ENCODE peak calls at places on chromosome 10, in four cellular contexts. D is NCI-H2029, Z is cardiac muscle cell, S is kidney tubule cell. K is an unnamed sample.

GRCh38 chr10:79602953-79603352 is 7.8 kb upstream of the SFTPA1 start:
- DNase-seq in D (no peak), Z (no peak), S (no peak), K (no peak)

GRCh38 chr10:32963102-32963501 is 5.1 kb upstream of the ITGB1 start:
- DNase-seq in D (no peak), S (peak), Z (peak), K (no peak)

GRCh38 chr10:115861455-115861854 is 411.6 kb downstream of the GFRA1 start:
- DNase-seq in D (no peak), Z (peak), S (no peak), K (no peak)

GRCh38 chr10:99859585-99859984 is 77.1 kb downstream of the ABCC2 start:
- DNase-seq in D (no peak), Z (no peak), S (peak), K (peak)

GRCh38 chr10:954396-954795 is 22.9 kb upstream of the LARP4B start:
- DNase-seq in Z (no peak), D (no peak), S (no peak), K (no peak)

GRCh38 chr10:101749033-101749432 is 26.9 kb downstream of the FGF8 start:
- DNase-seq in D (no peak), Z (peak), S (no peak), K (no peak)

GRCh38 chr10:128850647-128851046 is 616.4 kb upstream of the MGMT start:
- DNase-seq in S (no peak), D (no peak), Z (no peak), K (no peak)

GRCh38 chr10:93030409-93030808 is 30.2 kb upstream of the CYP26C1 start:
- DNase-seq in D (no peak), Z (peak), S (peak), K (no peak)

GRCh38 chr10:8628351-8628750 is 573.9 kb downstream of the GATA3 start:
- DNase-seq in D (no peak), S (peak), Z (no peak), K (no peak)

GRCh38 chr10:69242844-69243212 is 22.7 kb downstream of the HKDC1 start:
- DNase-seq in S (no peak), D (no peak), Z (peak), K (no peak)

K was measured in Caco-2.